ENCODE peak calls at places on chromosomes 1 and 21, in ten cellular contexts. One of them, this sample, is unnamed. For H3K4me1, the result is how much of the 10 kb centered on the place peaks cover.

GRCh38 chr1:149849246-149849946 is 50.0 kb upstream of the BOLA1 start:
- DNase-seq in testis: no peak
- DNase-seq in A549: no peak
- DNase-seq in HCT116: no peak
- DNase-seq in esophagus muscularis mucosa: no peak
- DNase-seq in Peyer's patch: no peak
- DNase-seq in spleen: no peak
- DNase-seq in stomach: no peak
- DNase-seq in prostate gland: peak
- DNase-seq in heart left ventricle: no peak
- DNase-seq in this sample: no peak

GRCh38 chr1:19597463-19598309 is 46.4 kb upstream of the NBL1 start:
- DNase-seq in prostate gland: peak
- DNase-seq in stomach: no peak
- DNase-seq in HCT116: peak
- DNase-seq in esophagus muscularis mucosa: peak
- DNase-seq in spleen: no peak
- DNase-seq in Peyer's patch: no peak
- DNase-seq in testis: no peak
- DNase-seq in A549: peak
- DNase-seq in heart left ventricle: no peak
- DNase-seq in this sample: no peak

GRCh38 chr21:38965910-38966504 is 160.3 kb downstream of the ETS2 start:
- DNase-seq in heart left ventricle: no peak
- DNase-seq in prostate gland: no peak
- DNase-seq in spleen: no peak
- DNase-seq in esophagus muscularis mucosa: no peak
- DNase-seq in A549: peak
- DNase-seq in stomach: peak
- DNase-seq in HCT116: no peak
- DNase-seq in Peyer's patch: peak
- DNase-seq in testis: peak
- DNase-seq in this sample: peak

GRCh38 chr1:148373236-148373935 is 109.7 kb downstream of the PPIAL4G start:
- DNase-seq in A549: no peak
- DNase-seq in spleen: no peak
- DNase-seq in prostate gland: no peak
- DNase-seq in testis: no peak
- DNase-seq in stomach: no peak
- DNase-seq in heart left ventricle: no peak
- DNase-seq in HCT116: no peak
- DNase-seq in Peyer's patch: no peak
- DNase-seq in esophagus muscularis mucosa: no peak
- DNase-seq in this sample: no peak

GRCh38 chr1:154178006-154178405 is 13.9 kb downstream of the TPM3 start:
- DNase-seq in stomach: no peak
- DNase-seq in esophagus muscularis mucosa: no peak
- DNase-seq in prostate gland: no peak
- DNase-seq in A549: no peak
- DNase-seq in heart left ventricle: no peak
- DNase-seq in Peyer's patch: no peak
- DNase-seq in spleen: no peak
- DNase-seq in HCT116: no peak
- DNase-seq in testis: no peak
- DNase-seq in this sample: no peak

GRCh38 chr1:107138767-107139445 is 1.9 kb upstream of the NTNG1 start:
- DNase-seq in prostate gland: no peak
- DNase-seq in heart left ventricle: no peak
- DNase-seq in testis: no peak
- DNase-seq in stomach: no peak
- DNase-seq in esophagus muscularis mucosa: no peak
- DNase-seq in A549: no peak
- DNase-seq in spleen: no peak
- DNase-seq in HCT116: no peak
- DNase-seq in Peyer's patch: no peak
- DNase-seq in this sample: no peak

GRCh38 chr1:212749924-212750535 is 41.5 kb downstream of the NSL1 start:
- DNase-seq in spleen: no peak
- DNase-seq in Peyer's patch: no peak
- DNase-seq in stomach: no peak
- DNase-seq in prostate gland: no peak
- DNase-seq in heart left ventricle: no peak
- DNase-seq in HCT116: peak
- DNase-seq in esophagus muscularis mucosa: no peak
- DNase-seq in A549: peak
- DNase-seq in testis: no peak
- DNase-seq in this sample: no peak

GRCh38 chr1:201180133-201180532 is 10.5 kb upstream of the IGFN1 start:
- DNase-seq in testis: no peak
- DNase-seq in A549: no peak
- DNase-seq in HCT116: no peak
- DNase-seq in Peyer's patch: no peak
- DNase-seq in prostate gland: no peak
- DNase-seq in heart left ventricle: no peak
- DNase-seq in stomach: no peak
- DNase-seq in spleen: no peak
- DNase-seq in esophagus muscularis mucosa: no peak
- DNase-seq in this sample: no peak

GRCh38 chr1:232984577-232985425 is 34.4 kb downstream of the NTPCR start:
- DNase-seq in testis: no peak
- DNase-seq in HCT116: no peak
- DNase-seq in heart left ventricle: no peak
- DNase-seq in prostate gland: no peak
- DNase-seq in spleen: no peak
- DNase-seq in A549: no peak
- DNase-seq in stomach: no peak
- DNase-seq in esophagus muscularis mucosa: no peak
- DNase-seq in Peyer's patch: no peak
- DNase-seq in this sample: no peak

GRCh38 chr1:232987046-232987445 is 36.6 kb downstream of the NTPCR start:
- DNase-seq in stomach: no peak
- DNase-seq in spleen: no peak
- DNase-seq in A549: no peak
- DNase-seq in esophagus muscularis mucosa: no peak
- DNase-seq in Peyer's patch: no peak
- DNase-seq in heart left ventricle: no peak
- DNase-seq in testis: no peak
- DNase-seq in HCT116: no peak
- DNase-seq in prostate gland: no peak
- DNase-seq in this sample: no peak

GRCh38 chr1:232987741-232988140 is 37.3 kb downstream of the NTPCR start:
- DNase-seq in Peyer's patch: no peak
- DNase-seq in spleen: no peak
- DNase-seq in heart left ventricle: no peak
- DNase-seq in stomach: no peak
- DNase-seq in HCT116: no peak
- DNase-seq in testis: no peak
- DNase-seq in A549: no peak
- DNase-seq in prostate gland: no peak
- DNase-seq in esophagus muscularis mucosa: no peak
- DNase-seq in this sample: no peak

GRCh38 chr1:232983817-232984567 is 33.6 kb downstream of the NTPCR start:
- DNase-seq in heart left ventricle: no peak
- DNase-seq in stomach: no peak
- DNase-seq in prostate gland: no peak
- DNase-seq in Peyer's patch: no peak
- DNase-seq in HCT116: no peak
- DNase-seq in testis: no peak
- DNase-seq in spleen: no peak
- DNase-seq in A549: no peak
- DNase-seq in esophagus muscularis mucosa: no peak
- DNase-seq in this sample: no peak

DNA sequence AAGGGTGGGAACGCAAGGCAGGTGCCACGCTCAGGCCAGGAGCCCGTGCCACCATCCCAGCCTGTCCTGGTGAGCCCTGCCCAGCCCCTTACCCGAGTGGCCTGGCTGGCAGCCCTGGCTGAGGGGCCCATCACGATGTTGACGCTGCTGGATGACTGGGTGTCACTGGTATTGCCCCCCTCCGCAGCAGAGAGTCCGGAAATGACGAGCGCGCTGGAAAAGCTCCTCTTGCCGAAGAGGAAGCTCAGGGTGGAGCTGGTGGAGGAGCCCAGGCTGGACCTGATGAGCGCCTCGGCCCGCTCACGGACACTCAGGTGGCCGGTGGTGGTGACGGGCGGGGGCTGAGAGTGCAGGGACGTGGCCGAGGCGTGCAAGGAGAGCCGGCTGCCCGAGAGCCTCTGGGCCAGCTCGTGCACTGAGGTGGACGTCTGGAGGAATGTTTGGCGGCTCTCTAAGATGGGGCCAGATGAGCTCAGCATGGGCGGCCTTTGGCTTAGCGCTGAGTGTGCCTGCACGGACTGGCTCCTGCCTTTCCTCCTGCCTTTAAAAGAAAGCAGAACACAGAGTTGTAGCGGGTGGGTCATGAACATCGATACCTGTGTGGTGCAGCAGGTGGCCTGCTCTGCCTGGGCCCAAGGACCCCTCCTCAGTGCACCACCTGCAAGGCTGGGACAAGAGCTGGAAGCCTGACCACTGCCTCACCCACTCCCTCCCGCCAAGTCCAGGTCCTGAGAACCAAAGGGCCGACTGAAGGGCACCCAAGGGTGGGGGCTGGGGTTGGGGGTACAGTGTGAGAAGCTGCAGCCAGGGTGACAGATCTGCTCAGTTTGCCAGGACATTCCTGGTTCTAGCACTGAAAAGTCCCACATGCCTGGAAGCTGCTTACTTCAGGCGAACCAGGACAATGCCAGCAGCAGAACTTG is 35.9 kb downstream of the NTPCR start:
- DNase-seq in A549: no peak
- DNase-seq in stomach: no peak
- DNase-seq in prostate gland: no peak
- DNase-seq in testis: no peak
- DNase-seq in spleen: no peak
- DNase-seq in heart left ventricle: no peak
- DNase-seq in Peyer's patch: no peak
- DNase-seq in esophagus muscularis mucosa: no peak
- DNase-seq in HCT116: no peak
- DNase-seq in this sample: no peak
- TF ChIP-seq POLR2A in A549: no peak
- TF ChIP-seq POLR2A in stomach: no peak
- TF ChIP-seq POLR2A in prostate gland: no peak
- TF ChIP-seq POLR2A in testis: no peak
- TF ChIP-seq POLR2A in spleen: no peak
- TF ChIP-seq POLR2A in heart left ventricle: no peak
- TF ChIP-seq POLR2A in Peyer's patch: no peak
- TF ChIP-seq POLR2A in esophagus muscularis mucosa: no peak
- TF ChIP-seq POLR2A in HCT116: no peak
- TF ChIP-seq POLR2A in this sample: no peak

GRCh38 chr1:1777950-1778826 is at the start of gene NADK:
- DNase-seq in testis: peak
- DNase-seq in HCT116: peak
- DNase-seq in heart left ventricle: peak
- DNase-seq in prostate gland: peak
- DNase-seq in esophagus muscularis mucosa: no peak
- DNase-seq in A549: peak
- DNase-seq in spleen: peak
- DNase-seq in stomach: peak
- DNase-seq in Peyer's patch: peak
- DNase-seq in this sample: peak
- H3K4me1 ChIP-seq in testis: half or more
- H3K4me1 ChIP-seq in HCT116: under half
- H3K4me1 ChIP-seq in heart left ventricle: half or more
- H3K4me1 ChIP-seq in prostate gland: under half
- H3K4me1 ChIP-seq in esophagus muscularis mucosa: half or more
- H3K4me1 ChIP-seq in A549: under half
- H3K4me1 ChIP-seq in spleen: half or more
- H3K4me1 ChIP-seq in stomach: half or more
- H3K4me1 ChIP-seq in Peyer's patch: half or more
- H3K4me1 ChIP-seq in this sample: under half

GRCh38 chr1:37994886-37995566 is 5.2 kb upstream of the SF3A3 start:
- DNase-seq in esophagus muscularis mucosa: no peak
- DNase-seq in HCT116: no peak
- DNase-seq in prostate gland: no peak
- DNase-seq in A549: no peak
- DNase-seq in stomach: no peak
- DNase-seq in testis: no peak
- DNase-seq in spleen: no peak
- DNase-seq in heart left ventricle: no peak
- DNase-seq in Peyer's patch: no peak
- DNase-seq in this sample: no peak

GRCh38 chr1:37998089-37998808 is 7.1 kb downstream of the FHL3 start:
- DNase-seq in A549: no peak
- DNase-seq in Peyer's patch: no peak
- DNase-seq in HCT116: no peak
- DNase-seq in spleen: no peak
- DNase-seq in stomach: no peak
- DNase-seq in prostate gland: no peak
- DNase-seq in heart left ventricle: no peak
- DNase-seq in testis: no peak
- DNase-seq in esophagus muscularis mucosa: no peak
- DNase-seq in this sample: no peak

GRCh38 chr1:37998913-37999433 is 6.3 kb downstream of the FHL3 start:
- DNase-seq in stomach: no peak
- DNase-seq in testis: no peak
- DNase-seq in HCT116: no peak
- DNase-seq in prostate gland: no peak
- DNase-seq in A549: no peak
- DNase-seq in Peyer's patch: no peak
- DNase-seq in spleen: no peak
- DNase-seq in heart left ventricle: no peak
- DNase-seq in esophagus muscularis mucosa: no peak
- DNase-seq in this sample: no peak

GRCh38 chr1:37997256-37998088 is 7.7 kb upstream of the SF3A3 start:
- DNase-seq in stomach: no peak
- DNase-seq in HCT116: no peak
- DNase-seq in testis: no peak
- DNase-seq in esophagus muscularis mucosa: no peak
- DNase-seq in heart left ventricle: no peak
- DNase-seq in Peyer's patch: no peak
- DNase-seq in A549: no peak
- DNase-seq in spleen: no peak
- DNase-seq in prostate gland: no peak
- DNase-seq in this sample: no peak

GRCh38 chr1:37995773-37996379 is 6.1 kb upstream of the SF3A3 start:
- DNase-seq in testis: peak
- DNase-seq in A549: no peak
- DNase-seq in stomach: peak
- DNase-seq in Peyer's patch: peak
- DNase-seq in spleen: peak
- DNase-seq in HCT116: no peak
- DNase-seq in esophagus muscularis mucosa: peak
- DNase-seq in heart left ventricle: peak
- DNase-seq in prostate gland: no peak
- DNase-seq in this sample: peak
- H3K27ac ChIP-seq in testis: peak
- H3K27ac ChIP-seq in A549: no peak
- H3K27ac ChIP-seq in stomach: peak
- H3K27ac ChIP-seq in Peyer's patch: peak
- H3K27ac ChIP-seq in spleen: peak
- H3K27ac ChIP-seq in HCT116: no peak
- H3K27ac ChIP-seq in esophagus muscularis mucosa: peak
- H3K27ac ChIP-seq in heart left ventricle: peak
- H3K27ac ChIP-seq in prostate gland: peak
- H3K27ac ChIP-seq in this sample: peak

DNA sequence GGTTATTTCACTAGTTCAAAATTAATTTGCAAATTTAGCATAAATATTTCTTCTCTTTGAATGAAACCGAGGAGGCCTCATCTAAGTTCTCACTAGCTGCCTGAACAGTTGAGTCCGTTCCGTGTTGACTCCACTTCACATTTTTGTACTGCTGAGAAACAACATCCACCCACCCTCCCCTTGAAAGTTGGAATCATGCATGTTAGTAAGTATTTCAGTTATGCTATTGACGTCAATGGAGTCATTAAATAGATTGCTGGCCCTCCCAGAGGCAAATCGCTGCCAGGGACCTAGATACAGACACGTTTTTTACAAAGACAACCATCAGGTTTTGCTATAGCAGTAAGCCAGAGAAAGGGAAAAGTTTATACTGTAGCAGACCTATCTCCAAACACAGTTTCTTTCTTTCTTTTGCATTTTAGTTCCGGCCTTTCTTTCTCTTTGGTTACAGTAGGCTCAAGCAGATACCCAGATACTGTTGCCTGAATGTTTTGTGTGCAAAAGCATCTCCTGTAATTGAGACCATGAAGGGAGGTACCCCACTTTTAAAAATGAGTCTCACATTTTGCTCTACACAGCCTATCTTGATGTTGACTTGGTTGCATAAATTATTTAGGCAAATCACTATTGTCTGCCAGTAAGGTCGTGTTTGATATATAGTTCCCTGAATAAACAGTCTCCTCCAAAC is 262.6 kb upstream of the SGIP1 start:
- DNase-seq in heart left ventricle: peak
- DNase-seq in testis: peak
- DNase-seq in prostate gland: peak
- DNase-seq in HCT116: peak
- DNase-seq in spleen: no peak
- DNase-seq in esophagus muscularis mucosa: peak
- DNase-seq in stomach: peak
- DNase-seq in A549: peak
- DNase-seq in Peyer's patch: peak
- DNase-seq in this sample: peak
- TF ChIP-seq POLR2A in heart left ventricle: peak
- TF ChIP-seq POLR2A in testis: no peak
- TF ChIP-seq POLR2A in prostate gland: peak
- TF ChIP-seq POLR2A in HCT116: no peak
- TF ChIP-seq POLR2A in spleen: no peak
- TF ChIP-seq POLR2A in esophagus muscularis mucosa: no peak
- TF ChIP-seq POLR2A in stomach: no peak
- TF ChIP-seq POLR2A in A549: no peak
- TF ChIP-seq POLR2A in Peyer's patch: no peak
- TF ChIP-seq POLR2A in this sample: no peak